ENCODE peak calls at places on chromosomes 3 and 15, in six cellular contexts. U is neuronal stem cell, C is IMR-90, V is trophoblast cell, O is mesenchymal stem cell, Y is H1. X is an unnamed sample.

GRCh38 chr3:20391628-20392027 is 205.6 kb upstream of the SGO1 start:
- DNase-seq in C (no peak), V (peak), Y (no peak), U (no peak), O (no peak), X (peak)

GRCh38 chr3:72997421-72997961 is 880 bp downstream of the PPP4R2 start:
- DNase-seq in U (peak), O (peak), Y (no peak), C (peak), V (peak), X (peak)

GRCh38 chr3:128971421-128971820 is 22.5 kb downstream of the CFAP92 start:
- DNase-seq in O (peak), V (no peak), C (peak), U (no peak), Y (no peak), X (no peak)

GRCh38 chr3:46423588-46423987 is 16.5 kb downstream of the CCRL2 start:
- DNase-seq in U (no peak), Y (no peak), V (peak), O (no peak), C (peak), X (no peak)

GRCh38 chr15:70382762-70383458 is 285.2 kb upstream of the TLE3 start:
- DNase-seq in V (no peak), O (no peak), U (no peak), C (no peak), Y (no peak), X (no peak)

GRCh38 chr3:151387443-151388241 is 3.1 kb upstream of the P2RY12 start:
- DNase-seq in V (no peak), C (no peak), Y (no peak), U (no peak), O (no peak), X (no peak)

GRCh38 chr15:43516185-43516584 is 1.2 kb upstream of the MAP1A start:
- DNase-seq in Y (no peak), U (no peak), O (peak), V (no peak), C (no peak), X (peak)

GRCh38 chr3:75192065-75192658 is 472.0 kb upstream of the FRG2C start:
- DNase-seq in C (peak), V (peak), U (peak), O (peak), Y (peak), X (peak)

GRCh38 chr15:80608688-80609087 is 86.4 kb upstream of the ABHD17C start:
- DNase-seq in V (no peak), C (no peak), O (no peak), U (no peak), Y (peak), X (no peak)

GRCh38 chr15:49494842-49495241 is 71.8 kb downstream of the FGF7 start:
- DNase-seq in O (no peak), C (no peak), Y (no peak), V (peak), U (no peak), X (no peak)

GRCh38 chr3:195803309-195803908 is 8.3 kb downstream of the MUC4 start:
- DNase-seq in V (peak), U (no peak), O (no peak), C (no peak), Y (no peak), X (no peak)

GRCh38 chr3:147129665-147130064 is 276.7 kb downstream of the ZIC4 start:
- DNase-seq in V (no peak), U (no peak), Y (no peak), O (no peak), C (no peak), X (no peak)

GRCh38 chr3:81465510-81465909 is 295.9 kb downstream of the GBE1 start:
- DNase-seq in Y (no peak), V (no peak), U (no peak), O (no peak), C (no peak), X (no peak)

GRCh38 chr3:155739154-155739553 is 5.7 kb downstream of the PLCH1 start:
- DNase-seq in U (no peak), C (peak), V (no peak), O (peak), Y (no peak), X (peak)

GRCh38 chr15:45869034-45869668 is 234.3 kb downstream of the SQOR start:
- DNase-seq in C (no peak), U (no peak), V (no peak), Y (no peak), O (no peak), X (no peak)

GRCh38 chr3:9704343-9705322 is 1.0 kb downstream of the CPNE9 start:
- DNase-seq in Y (peak), U (peak), C (peak), V (peak), O (peak), X (peak)

DNA sequence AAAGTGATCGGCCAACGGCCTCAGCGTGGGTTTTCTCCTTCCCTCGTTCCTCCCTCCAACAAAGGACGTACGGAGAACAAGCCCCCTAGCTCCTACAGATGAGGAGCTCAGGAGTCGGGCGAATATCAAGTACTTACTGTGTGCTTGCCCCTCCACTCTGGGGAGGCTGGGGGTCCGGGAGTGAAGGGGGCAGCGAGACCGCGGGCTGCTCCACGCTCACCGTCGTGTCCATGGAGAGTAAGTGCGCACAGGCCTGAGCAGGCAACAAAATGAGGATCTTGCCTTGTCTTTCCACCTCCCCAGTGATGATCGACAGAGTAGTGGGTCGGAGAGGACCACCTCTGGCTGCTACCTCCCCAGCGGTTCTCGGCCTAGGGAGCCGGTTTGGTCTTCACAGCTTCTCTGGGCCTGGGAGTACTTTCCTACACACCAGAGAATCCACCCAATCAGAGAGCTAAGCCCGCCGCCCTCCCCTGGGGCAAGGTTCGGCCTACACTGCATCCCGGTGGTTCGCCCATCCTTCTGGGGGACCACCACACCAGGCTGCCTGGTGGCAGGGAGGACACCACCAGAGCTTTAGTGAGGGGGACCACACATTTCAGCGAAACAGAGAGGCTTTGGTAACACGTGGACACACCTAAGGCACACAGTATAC is 599 bp upstream of the TRANK1 start:
- DNase-seq in V (no peak), U (no peak), Y (no peak), C (no peak), O (no peak), X (no peak)
- H3K4me3 ChIP-seq in V (no peak), U (no peak), Y (peak), C (no peak), O (peak), X (no peak)

DNA sequence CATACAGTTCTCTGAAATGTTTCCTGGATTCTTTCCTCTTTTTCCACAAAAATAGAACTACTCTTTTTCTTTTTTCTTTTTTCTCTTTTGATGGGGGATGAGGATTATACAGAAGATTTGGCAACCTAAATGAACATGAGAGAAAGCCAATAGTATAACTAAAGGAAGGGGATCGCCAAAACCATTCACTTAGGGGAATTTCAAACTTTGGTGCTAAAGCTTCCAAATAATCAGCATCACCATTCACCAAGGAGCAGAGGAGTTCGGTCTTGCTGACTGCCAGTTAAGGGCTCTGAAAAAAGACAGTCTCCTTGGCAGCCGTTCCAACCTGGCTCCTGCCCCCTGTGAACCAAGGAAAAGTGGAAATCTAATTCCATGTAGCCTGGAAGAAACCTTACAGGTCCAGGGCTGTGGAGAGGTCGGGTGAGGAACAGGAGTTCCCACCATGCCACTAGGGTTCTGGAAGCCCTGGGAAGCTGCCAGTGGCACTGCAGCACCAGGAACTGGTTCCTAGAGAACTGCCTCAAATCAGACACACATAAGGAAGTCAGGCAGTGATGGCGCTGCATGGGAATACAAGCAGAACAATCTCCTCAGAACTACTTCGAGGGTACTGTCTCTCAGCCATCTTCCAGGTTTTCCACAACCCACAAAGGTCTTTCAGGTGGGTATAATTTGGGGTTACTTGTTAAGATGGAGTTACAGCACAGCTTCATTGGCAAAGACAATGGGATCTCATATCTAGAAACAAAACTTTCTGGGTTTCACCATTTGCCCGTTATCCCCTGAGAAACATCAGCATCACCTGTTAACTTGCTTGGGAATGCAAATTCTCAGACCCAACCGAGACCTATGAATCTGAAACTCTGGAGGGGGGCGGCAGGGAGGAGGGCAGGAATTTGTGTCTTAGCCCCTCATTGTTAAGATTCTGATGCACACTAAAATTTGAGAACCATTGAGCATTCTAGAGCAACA is 176.7 kb downstream of the TNIK start:
- DNase-seq in O (no peak), C (no peak), Y (no peak), U (no peak), V (no peak), X (no peak)
- H2AK5ac ChIP-seq in O (peak), C (peak), Y (no peak), U (no peak), V (no peak), X (no peak)

DNA sequence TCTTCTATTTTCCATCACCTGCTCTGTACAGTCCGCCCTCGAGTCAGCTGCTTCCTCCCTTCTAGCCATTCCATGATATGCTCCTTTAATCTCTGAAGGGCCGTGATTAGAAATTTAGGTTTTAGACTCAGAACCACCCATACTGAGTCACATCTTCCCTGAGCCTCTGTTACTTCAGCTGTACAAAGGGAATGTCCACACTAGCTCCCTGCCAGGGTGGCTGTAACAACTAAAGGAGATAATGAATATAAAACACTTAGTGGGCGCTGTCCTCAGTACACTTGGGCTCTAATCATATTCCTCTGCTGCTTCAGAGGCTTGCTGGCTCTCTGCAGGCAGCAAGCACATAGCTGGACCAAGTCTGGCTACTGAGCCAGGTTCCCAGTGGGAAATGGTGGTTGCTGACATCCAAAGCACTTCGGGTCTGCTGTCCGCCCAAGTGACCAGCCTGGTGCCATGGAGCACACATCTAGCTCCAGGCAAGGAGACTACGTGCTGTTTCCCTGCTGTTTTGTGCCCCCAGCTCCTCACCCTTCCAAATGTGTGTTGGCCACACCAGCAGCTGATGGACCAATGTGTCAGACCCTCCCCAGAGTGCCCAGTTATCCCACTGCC is 901 bp upstream of the CHST14 start:
- DNase-seq in V (no peak), O (peak), U (no peak), C (peak), Y (no peak), X (no peak)
- H3K4me3 ChIP-seq in V (peak), O (peak), U (peak), C (no peak), Y (peak), X (no peak)

GRCh38 chr3:55650011-55650410 is 162.9 kb upstream of the WNT5A start:
- DNase-seq in Y (peak), V (no peak), O (no peak), U (no peak), C (no peak), X (no peak)
- H2AK5ac ChIP-seq in Y (peak), V (no peak), O (no peak), U (no peak), C (peak), X (no peak)

GRCh38 chr3:27165348-27165747 is 203.8 kb downstream of the NEK10 start:
- DNase-seq in O (peak), U (no peak), V (peak), Y (no peak), C (peak), X (no peak)
- H3K4me3 ChIP-seq in O (peak), U (no peak), V (no peak), Y (no peak), C (no peak), X (no peak)

GRCh38 chr3:66493464-66494099 is 7.2 kb downstream of the LRIG1 start:
- DNase-seq in Y (no peak), C (no peak), V (no peak), U (no peak), O (no peak), X (no peak)
- H2AK5ac ChIP-seq in Y (no peak), C (peak), V (no peak), U (no peak), O (no peak), X (no peak)

GRCh38 chr15:90003736-90004135 is 2.6 kb downstream of the ZNF710 start:
- DNase-seq in U (no peak), O (no peak), V (no peak), Y (no peak), C (no peak), X (no peak)
- H3K4me3 ChIP-seq in U (no peak), O (peak), V (no peak), Y (no peak), C (no peak), X (no peak)

GRCh38 chr3:65953301-65953812 is 85.4 kb downstream of the MAGI1 start:
- DNase-seq in C (no peak), O (no peak), Y (peak), V (peak), U (no peak), X (peak)

GRCh38 chr3:65951836-65952505 is 86.7 kb downstream of the MAGI1 start:
- DNase-seq in O (peak), V (peak), C (peak), Y (no peak), U (no peak), X (no peak)

GRCh38 chr3:65953881-65954733 is 84.6 kb downstream of the MAGI1 start:
- DNase-seq in O (no peak), V (no peak), U (no peak), Y (no peak), C (no peak), X (no peak)

GRCh38 chr3:65950340-65951326 is 88.1 kb downstream of the MAGI1 start:
- DNase-seq in C (no peak), Y (no peak), U (no peak), O (no peak), V (no peak), X (peak)

GRCh38 chr3:65952842-65953241 is 85.9 kb downstream of the MAGI1 start:
- DNase-seq in O (no peak), Y (no peak), C (no peak), U (no peak), V (no peak), X (no peak)
- H2AK5ac ChIP-seq in O (peak), Y (peak), C (peak), U (no peak), V (no peak), X (no peak)

DNA sequence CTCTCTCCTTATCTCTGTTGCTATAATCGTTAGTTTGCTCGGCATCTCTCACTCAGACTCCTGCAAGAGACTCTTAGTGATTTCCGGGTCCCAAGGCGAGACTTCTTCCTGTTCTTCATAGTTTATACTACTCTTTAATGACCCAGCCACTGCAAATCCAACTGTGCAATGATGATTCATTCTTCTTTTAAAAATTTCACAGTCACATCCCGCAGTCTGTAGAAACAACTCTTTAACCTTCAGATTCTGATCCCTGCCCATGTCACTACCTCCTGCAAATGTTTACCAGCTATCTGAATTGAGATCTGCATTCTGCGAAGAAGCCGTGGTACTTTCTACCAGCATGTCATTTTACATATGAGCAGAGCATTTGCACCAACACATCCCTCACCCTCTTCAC is 2.8 kb upstream of the VGLL3 start:
- DNase-seq in Y (no peak), V (peak), U (no peak), O (peak), C (peak), X (peak)
- H3K4me3 ChIP-seq in Y (no peak), V (no peak), U (no peak), O (no peak), C (peak), X (no peak)

X was measured in mesendoderm.